ENCODE peak calls at places on chromosomes 7 and 10, in six cellular contexts. One of them, this sample, is unnamed.

GRCh38 chr10:57864789-57865676 is 402.7 kb downstream of the IPMK start:
- DNase-seq in SK-N-SH: no peak
- DNase-seq in HCT116: no peak
- DNase-seq in K562: no peak
- DNase-seq in H1: no peak
- DNase-seq in endothelial cell of umbilical vein: no peak
- DNase-seq in this sample: no peak

GRCh38 chr10:34721201-34721840 is 93.8 kb downstream of the PARD3 start:
- DNase-seq in SK-N-SH: no peak
- DNase-seq in HCT116: no peak
- DNase-seq in K562: no peak
- DNase-seq in H1: no peak
- DNase-seq in endothelial cell of umbilical vein: no peak
- DNase-seq in this sample: no peak

GRCh38 chr10:23702977-23703414 is 264.1 kb downstream of the OTUD1 start:
- DNase-seq in SK-N-SH: peak; percentile 65
- DNase-seq in HCT116: peak; percentile 70
- DNase-seq in K562: peak; percentile 53
- DNase-seq in H1: peak; percentile 64
- DNase-seq in endothelial cell of umbilical vein: peak; percentile 18
- DNase-seq in this sample: no peak

GRCh38 chr10:73647211-73647874 is 6.1 kb upstream of the MYOZ1 start:
- DNase-seq in SK-N-SH: peak; percentile 96
- DNase-seq in HCT116: no peak
- DNase-seq in K562: no peak
- DNase-seq in H1: peak; percentile 82
- DNase-seq in endothelial cell of umbilical vein: peak; percentile 28
- DNase-seq in this sample: no peak

GRCh38 chr7:127962589-127963361 is 68.5 kb downstream of the LRRC4 start:
- DNase-seq in SK-N-SH: no peak
- DNase-seq in HCT116: no peak
- DNase-seq in K562: no peak
- DNase-seq in H1: no peak
- DNase-seq in endothelial cell of umbilical vein: no peak
- DNase-seq in this sample: no peak

GRCh38 chr7:5510426-5511045 is 86.9 kb upstream of the TNRC18 start:
- DNase-seq in SK-N-SH: no peak
- DNase-seq in HCT116: no peak
- DNase-seq in K562: no peak
- DNase-seq in H1: no peak
- DNase-seq in endothelial cell of umbilical vein: no peak
- DNase-seq in this sample: no peak

GRCh38 chr10:46247808-46248569 is 38.8 kb upstream of the ANTXRL start:
- DNase-seq in SK-N-SH: peak; percentile 83
- DNase-seq in HCT116: no peak
- DNase-seq in K562: peak; percentile 76
- DNase-seq in H1: no peak
- DNase-seq in endothelial cell of umbilical vein: no peak
- DNase-seq in this sample: no peak

GRCh38 chr7:6284055-6284400 is 11.6 kb upstream of the CYTH3 start:
- DNase-seq in SK-N-SH: no peak
- DNase-seq in HCT116: no peak
- DNase-seq in K562: no peak
- DNase-seq in H1: no peak
- DNase-seq in endothelial cell of umbilical vein: no peak
- DNase-seq in this sample: no peak

GRCh38 chr10:111493024-111493625 is 416.3 kb downstream of the ADRA2A start:
- DNase-seq in SK-N-SH: no peak
- DNase-seq in HCT116: no peak
- DNase-seq in K562: no peak
- DNase-seq in H1: no peak
- DNase-seq in endothelial cell of umbilical vein: no peak
- DNase-seq in this sample: no peak

GRCh38 chr10:44974082-44974627 is 4.5 kb downstream of the DEPP1 start:
- DNase-seq in SK-N-SH: no peak
- DNase-seq in HCT116: no peak
- DNase-seq in K562: no peak
- DNase-seq in H1: no peak
- DNase-seq in endothelial cell of umbilical vein: no peak
- DNase-seq in this sample: no peak

GRCh38 chr7:56447864-56448693 is 331.9 kb upstream of the NUPR2 start:
- DNase-seq in SK-N-SH: peak; percentile 81
- DNase-seq in HCT116: no peak
- DNase-seq in K562: peak; percentile 11
- DNase-seq in H1: no peak
- DNase-seq in endothelial cell of umbilical vein: no peak
- DNase-seq in this sample: no peak

GRCh38 chr10:132290631-132291030 is 17.1 kb downstream of the STK32C start:
- DNase-seq in SK-N-SH: no peak
- DNase-seq in HCT116: no peak
- DNase-seq in K562: no peak
- DNase-seq in H1: no peak
- DNase-seq in endothelial cell of umbilical vein: no peak
- DNase-seq in this sample: no peak

GRCh38 chr7:37047260-37047659 is 323.0 kb upstream of the AOAH start:
- DNase-seq in SK-N-SH: no peak
- DNase-seq in HCT116: no peak
- DNase-seq in K562: no peak
- DNase-seq in H1: no peak
- DNase-seq in endothelial cell of umbilical vein: no peak
- DNase-seq in this sample: no peak

GRCh38 chr7:70017371-70017770 is 419.1 kb downstream of the AUTS2 start:
- DNase-seq in SK-N-SH: no peak
- DNase-seq in HCT116: no peak
- DNase-seq in K562: no peak
- DNase-seq in H1: no peak
- DNase-seq in endothelial cell of umbilical vein: no peak
- DNase-seq in this sample: no peak

DNA sequence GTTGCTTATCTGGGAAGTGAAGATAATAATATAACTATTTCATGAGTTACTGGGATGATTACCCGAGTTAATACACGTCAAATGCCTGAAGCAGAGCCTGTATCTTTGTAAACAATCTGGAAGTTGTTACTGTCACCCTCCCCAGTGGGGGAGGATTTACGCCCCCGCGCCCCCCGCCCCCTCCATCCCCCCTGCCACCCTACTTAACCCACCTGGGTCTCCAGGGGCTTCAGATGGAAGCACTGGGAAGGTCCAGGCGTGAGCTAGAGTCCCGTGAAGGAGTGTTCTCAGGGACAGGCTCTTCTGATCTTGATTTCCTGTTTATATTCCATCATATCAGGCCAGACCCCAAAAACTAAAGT is 691 bp upstream of the PPA1 start:
- DNase-seq in SK-N-SH: peak; percentile 61
- DNase-seq in HCT116: no peak
- DNase-seq in K562: no peak
- DNase-seq in H1: no peak
- DNase-seq in endothelial cell of umbilical vein: no peak
- DNase-seq in this sample: no peak
- H3K9ac ChIP-seq in SK-N-SH: peak overlapping the region; percentile 61
- H3K9ac ChIP-seq in HCT116: peak overlapping the region; percentile 93
- H3K9ac ChIP-seq in K562: peak overlapping the region; percentile 87
- H3K9ac ChIP-seq in H1: no peak overlapping the region
- H3K9ac ChIP-seq in endothelial cell of umbilical vein: peak overlapping the region; percentile 80
- H3K9ac ChIP-seq in this sample: peak overlapping the region; percentile 78

GRCh38 chr7:88309845-88310244 is 3.2 kb upstream of the STEAP4 start:
- DNase-seq in SK-N-SH: no peak
- DNase-seq in HCT116: no peak
- DNase-seq in K562: no peak
- DNase-seq in H1: no peak
- DNase-seq in endothelial cell of umbilical vein: no peak
- DNase-seq in this sample: peak; percentile 91

GRCh38 chr7:88305044-88305443 is 1.6 kb downstream of the STEAP4 start:
- DNase-seq in SK-N-SH: no peak
- DNase-seq in HCT116: no peak
- DNase-seq in K562: no peak
- DNase-seq in H1: no peak
- DNase-seq in endothelial cell of umbilical vein: no peak
- DNase-seq in this sample: no peak

GRCh38 chr7:88307841-88308240 is 1.1 kb upstream of the STEAP4 start:
- DNase-seq in SK-N-SH: no peak
- DNase-seq in HCT116: no peak
- DNase-seq in K562: no peak
- DNase-seq in H1: no peak
- DNase-seq in endothelial cell of umbilical vein: no peak
- DNase-seq in this sample: no peak

GRCh38 chr7:88306590-88307048 is at the start of gene STEAP4:
- DNase-seq in SK-N-SH: no peak
- DNase-seq in HCT116: peak; percentile 19
- DNase-seq in K562: no peak
- DNase-seq in H1: peak; percentile 47
- DNase-seq in endothelial cell of umbilical vein: no peak
- DNase-seq in this sample: no peak

GRCh38 chr7:88307412-88307811 is 718 bp upstream of the STEAP4 start:
- DNase-seq in SK-N-SH: no peak
- DNase-seq in HCT116: no peak
- DNase-seq in K562: no peak
- DNase-seq in H1: no peak
- DNase-seq in endothelial cell of umbilical vein: no peak
- DNase-seq in this sample: no peak
- TF ChIP-seq POLR2AphosphoS5 in SK-N-SH: no peak
- TF ChIP-seq POLR2AphosphoS5 in HCT116: no peak
- TF ChIP-seq POLR2AphosphoS5 in K562: no peak
- TF ChIP-seq POLR2AphosphoS5 in H1: no peak
- TF ChIP-seq POLR2AphosphoS5 in endothelial cell of umbilical vein: no peak
- TF ChIP-seq POLR2AphosphoS5 in this sample: no peak

GRCh38 chr7:38716397-38716796 is 85.2 kb upstream of the AMPH start:
- DNase-seq in SK-N-SH: no peak
- DNase-seq in HCT116: no peak
- DNase-seq in K562: peak; percentile 21
- DNase-seq in H1: no peak
- DNase-seq in endothelial cell of umbilical vein: no peak
- DNase-seq in this sample: no peak
- H3K9ac ChIP-seq in SK-N-SH: no peak overlapping the region
- H3K9ac ChIP-seq in HCT116: no peak overlapping the region
- H3K9ac ChIP-seq in K562: no peak overlapping the region
- H3K9ac ChIP-seq in H1: no peak overlapping the region
- H3K9ac ChIP-seq in endothelial cell of umbilical vein: no peak overlapping the region
- H3K9ac ChIP-seq in this sample: no peak overlapping the region

DNA sequence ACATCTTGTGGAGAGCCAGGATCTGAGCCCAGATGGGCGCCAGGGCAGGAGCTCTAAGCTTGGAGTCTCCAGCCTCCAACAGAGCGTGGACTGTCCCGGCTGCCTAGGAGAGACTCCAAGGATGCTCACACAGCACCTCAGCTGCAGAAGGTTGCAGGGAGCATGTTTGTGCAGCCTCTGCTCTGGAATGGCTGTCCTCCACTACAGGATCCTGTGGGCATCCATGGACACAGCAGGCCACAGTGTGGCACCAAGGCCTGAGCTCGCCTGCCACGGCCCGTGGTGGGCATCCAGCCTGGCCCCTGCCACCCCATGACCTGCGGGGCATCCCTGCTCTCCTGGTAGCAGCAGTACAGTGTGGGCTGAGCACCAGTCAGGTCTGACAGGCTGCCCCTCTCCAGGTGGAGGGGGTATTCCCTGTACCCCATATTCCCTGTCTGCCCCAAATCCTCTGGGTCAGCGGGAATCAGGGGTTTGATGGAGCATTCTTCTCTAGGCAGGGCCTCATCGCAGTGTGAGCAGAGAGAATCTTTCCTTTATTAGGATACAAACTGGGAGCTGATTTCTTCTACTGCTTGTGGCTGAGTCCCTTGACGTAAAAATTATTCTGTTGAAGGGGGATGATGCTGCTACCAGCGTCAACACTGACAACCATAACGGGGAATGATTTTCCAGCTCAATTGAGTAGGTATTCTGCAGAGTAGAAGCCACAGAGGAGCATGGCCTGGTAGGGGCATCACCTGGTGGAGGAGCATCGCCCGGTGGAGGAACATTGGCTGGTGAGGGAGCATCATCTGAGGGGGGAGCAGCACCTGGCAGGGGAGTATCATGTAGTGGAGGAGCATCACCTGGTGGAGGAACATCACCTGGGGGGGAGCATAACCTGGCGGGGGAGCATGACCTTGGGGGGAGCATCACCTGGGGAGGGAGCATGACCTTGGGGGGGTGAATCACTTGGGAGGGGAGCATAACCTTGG is 60.6 kb downstream of the GLRX3 start:
- DNase-seq in SK-N-SH: no peak
- DNase-seq in HCT116: no peak
- DNase-seq in K562: no peak
- DNase-seq in H1: no peak
- DNase-seq in endothelial cell of umbilical vein: no peak
- DNase-seq in this sample: no peak
- TF ChIP-seq POLR2AphosphoS5 in SK-N-SH: no peak
- TF ChIP-seq POLR2AphosphoS5 in HCT116: no peak
- TF ChIP-seq POLR2AphosphoS5 in K562: no peak
- TF ChIP-seq POLR2AphosphoS5 in H1: no peak
- TF ChIP-seq POLR2AphosphoS5 in endothelial cell of umbilical vein: no peak
- TF ChIP-seq POLR2AphosphoS5 in this sample: no peak

GRCh38 chr10:86693289-86693688 is 25.0 kb downstream of the LDB3 start:
- DNase-seq in SK-N-SH: no peak
- DNase-seq in HCT116: no peak
- DNase-seq in K562: no peak
- DNase-seq in H1: no peak
- DNase-seq in endothelial cell of umbilical vein: no peak
- DNase-seq in this sample: no peak
- H3K9ac ChIP-seq in SK-N-SH: no peak overlapping the region
- H3K9ac ChIP-seq in HCT116: no peak overlapping the region
- H3K9ac ChIP-seq in K562: no peak overlapping the region
- H3K9ac ChIP-seq in H1: no peak overlapping the region
- H3K9ac ChIP-seq in endothelial cell of umbilical vein: no peak overlapping the region
- H3K9ac ChIP-seq in this sample: no peak overlapping the region

This sample was measured in SK-N-MC.